ENCODE peak calls at places on chromosomes 2 and 18, in seven cellular contexts. One of them, this sample, is unnamed.

GRCh38 chr2:197131558-197131855 is 179.1 kb downstream of the ANKRD44 start:
- DNase-seq in astrocyte: no peak
- DNase-seq in mucosa of descending colon: no peak
- DNase-seq in transverse colon: peak; percentile 25
- DNase-seq in suprapubic skin: no peak
- DNase-seq in MM.1S: no peak
- DNase-seq in left lung: no peak
- DNase-seq in this sample: no peak

GRCh38 chr2:26292646-26293045 is 47.9 kb downstream of the HADHB start:
- DNase-seq in left lung: no peak
- DNase-seq in transverse colon: no peak
- DNase-seq in MM.1S: no peak
- DNase-seq in astrocyte: peak; percentile 33
- DNase-seq in mucosa of descending colon: no peak
- DNase-seq in suprapubic skin: no peak
- DNase-seq in this sample: no peak

GRCh38 chr2:227872676-227873075 is 1.2 kb downstream of the DAW1 start:
- DNase-seq in suprapubic skin: no peak
- DNase-seq in left lung: no peak
- DNase-seq in transverse colon: no peak
- DNase-seq in mucosa of descending colon: no peak
- DNase-seq in MM.1S: no peak
- DNase-seq in astrocyte: no peak
- DNase-seq in this sample: no peak

GRCh38 chr2:234191819-234192407 is 141.4 kb downstream of the SPP2 start:
- DNase-seq in suprapubic skin: no peak
- DNase-seq in transverse colon: no peak
- DNase-seq in mucosa of descending colon: no peak
- DNase-seq in left lung: no peak
- DNase-seq in MM.1S: no peak
- DNase-seq in astrocyte: peak; percentile 27
- DNase-seq in this sample: no peak

GRCh38 chr2:23524261-23524706 is 139.3 kb downstream of the KLHL29 start:
- DNase-seq in mucosa of descending colon: no peak
- DNase-seq in left lung: no peak
- DNase-seq in suprapubic skin: no peak
- DNase-seq in astrocyte: peak; percentile 54
- DNase-seq in MM.1S: no peak
- DNase-seq in transverse colon: no peak
- DNase-seq in this sample: peak; percentile 34

GRCh38 chr2:68589963-68590362 is 53.4 kb upstream of the PROKR1 start:
- DNase-seq in mucosa of descending colon: no peak
- DNase-seq in MM.1S: no peak
- DNase-seq in left lung: no peak
- DNase-seq in astrocyte: no peak
- DNase-seq in transverse colon: no peak
- DNase-seq in suprapubic skin: no peak
- DNase-seq in this sample: no peak

GRCh38 chr2:1717129-1717528 is 27.2 kb downstream of the PXDN start:
- DNase-seq in mucosa of descending colon: no peak
- DNase-seq in MM.1S: no peak
- DNase-seq in transverse colon: no peak
- DNase-seq in suprapubic skin: no peak
- DNase-seq in astrocyte: peak; percentile 76
- DNase-seq in left lung: no peak
- DNase-seq in this sample: peak; percentile 39

GRCh38 chr2:122389694-122390093 is 634.2 kb downstream of the TSN start:
- DNase-seq in suprapubic skin: no peak
- DNase-seq in astrocyte: no peak
- DNase-seq in left lung: no peak
- DNase-seq in transverse colon: no peak
- DNase-seq in MM.1S: no peak
- DNase-seq in mucosa of descending colon: no peak
- DNase-seq in this sample: no peak

GRCh38 chr2:150548527-150548926 is 61.1 kb upstream of the RND3 start:
- DNase-seq in left lung: no peak
- DNase-seq in transverse colon: no peak
- DNase-seq in mucosa of descending colon: no peak
- DNase-seq in MM.1S: no peak
- DNase-seq in astrocyte: no peak
- DNase-seq in suprapubic skin: no peak
- DNase-seq in this sample: no peak

GRCh38 chr18:49476664-49477411 is 10.2 kb downstream of the C18orf32 start:
- DNase-seq in suprapubic skin: no peak
- DNase-seq in left lung: peak; percentile 57
- DNase-seq in mucosa of descending colon: no peak
- DNase-seq in MM.1S: no peak
- DNase-seq in astrocyte: peak; percentile 68
- DNase-seq in transverse colon: no peak
- DNase-seq in this sample: no peak

GRCh38 chr2:197363998-197364397 is 53.4 kb upstream of the ANKRD44 start:
- DNase-seq in astrocyte: no peak
- DNase-seq in suprapubic skin: no peak
- DNase-seq in transverse colon: no peak
- DNase-seq in MM.1S: no peak
- DNase-seq in left lung: no peak
- DNase-seq in mucosa of descending colon: no peak
- DNase-seq in this sample: no peak

GRCh38 chr18:72223733-72224132 is 320.4 kb downstream of the CBLN2 start:
- DNase-seq in left lung: no peak
- DNase-seq in mucosa of descending colon: no peak
- DNase-seq in suprapubic skin: no peak
- DNase-seq in astrocyte: no peak
- DNase-seq in transverse colon: no peak
- DNase-seq in MM.1S: no peak
- DNase-seq in this sample: no peak
- H3K9me3 ChIP-seq in left lung: no peaks in the 10 kb centered on the region
- H3K9me3 ChIP-seq in mucosa of descending colon: no peaks in the 10 kb centered on the region
- H3K9me3 ChIP-seq in suprapubic skin: no peaks in the 10 kb centered on the region
- H3K9me3 ChIP-seq in astrocyte: no peaks in the 10 kb centered on the region
- H3K9me3 ChIP-seq in transverse colon: no peaks in the 10 kb centered on the region
- H3K9me3 ChIP-seq in MM.1S: no peaks in the 10 kb centered on the region
- H3K9me3 ChIP-seq in this sample: no peaks in the 10 kb centered on the region

DNA sequence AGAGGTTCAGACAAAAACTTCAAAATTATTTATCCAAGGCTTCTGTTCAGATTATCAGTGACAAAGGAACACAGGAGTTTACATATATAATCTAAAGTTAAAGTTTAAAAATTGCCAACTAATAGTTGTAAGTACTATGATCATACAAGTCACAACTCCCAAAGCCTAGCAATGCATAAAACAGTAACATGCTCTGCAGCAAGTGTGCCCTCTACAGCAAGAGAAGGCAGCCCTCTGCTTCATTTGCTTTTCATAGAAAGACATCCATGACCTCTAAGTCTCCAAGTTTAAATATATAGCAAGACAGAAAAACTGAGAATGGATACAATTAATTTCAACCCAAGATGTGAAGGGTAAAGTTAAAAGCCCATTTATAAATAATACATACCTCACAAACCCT is 13.3 kb downstream of the RAB1A start:
- DNase-seq in left lung: no peak
- DNase-seq in transverse colon: no peak
- DNase-seq in astrocyte: no peak
- DNase-seq in mucosa of descending colon: no peak
- DNase-seq in suprapubic skin: no peak
- DNase-seq in MM.1S: no peak
- DNase-seq in this sample: no peak
- TF ChIP-seq CTCF in left lung: no peak
- TF ChIP-seq CTCF in transverse colon: no peak
- TF ChIP-seq CTCF in astrocyte: no peak
- TF ChIP-seq CTCF in mucosa of descending colon: no peak
- TF ChIP-seq CTCF in suprapubic skin: no peak
- TF ChIP-seq CTCF in MM.1S: no peak
- TF ChIP-seq CTCF in this sample: no peak

GRCh38 chr2:144258154-144258553 is 261.8 kb downstream of the ZEB2 start:
- DNase-seq in astrocyte: no peak
- DNase-seq in left lung: no peak
- DNase-seq in suprapubic skin: no peak
- DNase-seq in mucosa of descending colon: no peak
- DNase-seq in MM.1S: no peak
- DNase-seq in transverse colon: no peak
- DNase-seq in this sample: no peak

GRCh38 chr2:144256996-144257707 is 262.8 kb downstream of the ZEB2 start:
- DNase-seq in suprapubic skin: no peak
- DNase-seq in astrocyte: peak; percentile 66
- DNase-seq in mucosa of descending colon: no peak
- DNase-seq in left lung: no peak
- DNase-seq in MM.1S: no peak
- DNase-seq in transverse colon: no peak
- DNase-seq in this sample: no peak

GRCh38 chr2:144254342-144255235 is 265.3 kb downstream of the ZEB2 start:
- DNase-seq in mucosa of descending colon: no peak
- DNase-seq in suprapubic skin: no peak
- DNase-seq in transverse colon: no peak
- DNase-seq in MM.1S: no peak
- DNase-seq in left lung: no peak
- DNase-seq in astrocyte: no peak
- DNase-seq in this sample: no peak

GRCh38 chr2:144252694-144253093 is 267.2 kb downstream of the ZEB2 start:
- DNase-seq in astrocyte: no peak
- DNase-seq in mucosa of descending colon: no peak
- DNase-seq in MM.1S: no peak
- DNase-seq in left lung: no peak
- DNase-seq in transverse colon: no peak
- DNase-seq in suprapubic skin: no peak
- DNase-seq in this sample: no peak

GRCh38 chr2:144253743-144254142 is 266.2 kb downstream of the ZEB2 start:
- DNase-seq in MM.1S: no peak
- DNase-seq in left lung: no peak
- DNase-seq in transverse colon: no peak
- DNase-seq in mucosa of descending colon: peak; percentile 27
- DNase-seq in suprapubic skin: no peak
- DNase-seq in astrocyte: no peak
- DNase-seq in this sample: no peak
- H3K9me3 ChIP-seq in MM.1S: no peaks in the 10 kb centered on the region
- H3K9me3 ChIP-seq in left lung: no peaks in the 10 kb centered on the region
- H3K9me3 ChIP-seq in transverse colon: peaks cover 38% of the 10 kb centered on the region
- H3K9me3 ChIP-seq in mucosa of descending colon: peaks cover 29% of the 10 kb centered on the region
- H3K9me3 ChIP-seq in suprapubic skin: peaks cover 24% of the 10 kb centered on the region
- H3K9me3 ChIP-seq in astrocyte: peaks cover 7% of the 10 kb centered on the region
- H3K9me3 ChIP-seq in this sample: no peaks in the 10 kb centered on the region

GRCh38 chr2:10309286-10309685 is 6.6 kb downstream of the HPCAL1 start:
- DNase-seq in left lung: no peak
- DNase-seq in suprapubic skin: no peak
- DNase-seq in astrocyte: no peak
- DNase-seq in mucosa of descending colon: no peak
- DNase-seq in transverse colon: no peak
- DNase-seq in MM.1S: no peak
- DNase-seq in this sample: no peak

GRCh38 chr2:10311736-10312135 is 9.0 kb downstream of the HPCAL1 start:
- DNase-seq in astrocyte: no peak
- DNase-seq in suprapubic skin: no peak
- DNase-seq in mucosa of descending colon: no peak
- DNase-seq in MM.1S: no peak
- DNase-seq in transverse colon: no peak
- DNase-seq in left lung: no peak
- DNase-seq in this sample: no peak

GRCh38 chr2:10312437-10312957 is 9.8 kb downstream of the HPCAL1 start:
- DNase-seq in MM.1S: no peak
- DNase-seq in suprapubic skin: peak; percentile 9
- DNase-seq in left lung: no peak
- DNase-seq in transverse colon: no peak
- DNase-seq in mucosa of descending colon: no peak
- DNase-seq in astrocyte: no peak
- DNase-seq in this sample: no peak

GRCh38 chr2:10308866-10309265 is 6.2 kb downstream of the HPCAL1 start:
- DNase-seq in transverse colon: no peak
- DNase-seq in astrocyte: no peak
- DNase-seq in MM.1S: no peak
- DNase-seq in mucosa of descending colon: no peak
- DNase-seq in suprapubic skin: no peak
- DNase-seq in left lung: no peak
- DNase-seq in this sample: no peak

GRCh38 chr2:10310489-10310888 is 7.8 kb downstream of the HPCAL1 start:
- DNase-seq in MM.1S: no peak
- DNase-seq in suprapubic skin: no peak
- DNase-seq in mucosa of descending colon: no peak
- DNase-seq in left lung: no peak
- DNase-seq in astrocyte: no peak
- DNase-seq in transverse colon: no peak
- DNase-seq in this sample: no peak
- TF ChIP-seq CTCF in MM.1S: no peak
- TF ChIP-seq CTCF in suprapubic skin: no peak
- TF ChIP-seq CTCF in mucosa of descending colon: no peak
- TF ChIP-seq CTCF in left lung: no peak
- TF ChIP-seq CTCF in astrocyte: no peak
- TF ChIP-seq CTCF in transverse colon: no peak
- TF ChIP-seq CTCF in this sample: no peak

GRCh38 chr18:14912967-14913366 is 165.0 kb downstream of the ANKRD30B start:
- DNase-seq in mucosa of descending colon: no peak
- DNase-seq in left lung: no peak
- DNase-seq in astrocyte: no peak
- DNase-seq in MM.1S: no peak
- DNase-seq in suprapubic skin: peak; percentile 9
- DNase-seq in transverse colon: no peak
- DNase-seq in this sample: no peak

GRCh38 chr18:14916181-14916580 is 168.2 kb downstream of the ANKRD30B start:
- DNase-seq in transverse colon: no peak
- DNase-seq in suprapubic skin: peak; percentile 47
- DNase-seq in MM.1S: no peak
- DNase-seq in mucosa of descending colon: no peak
- DNase-seq in astrocyte: no peak
- DNase-seq in left lung: no peak
- DNase-seq in this sample: no peak

GRCh38 chr18:14916851-14917250 is 168.9 kb downstream of the ANKRD30B start:
- DNase-seq in suprapubic skin: peak; percentile 48
- DNase-seq in MM.1S: no peak
- DNase-seq in astrocyte: no peak
- DNase-seq in mucosa of descending colon: no peak
- DNase-seq in transverse colon: no peak
- DNase-seq in left lung: no peak
- DNase-seq in this sample: no peak

GRCh38 chr18:14914771-14915170 is 166.8 kb downstream of the ANKRD30B start:
- DNase-seq in mucosa of descending colon: no peak
- DNase-seq in left lung: no peak
- DNase-seq in astrocyte: no peak
- DNase-seq in transverse colon: no peak
- DNase-seq in MM.1S: no peak
- DNase-seq in suprapubic skin: no peak
- DNase-seq in this sample: no peak

GRCh38 chr18:14914126-14914525 is 166.2 kb downstream of the ANKRD30B start:
- DNase-seq in left lung: no peak
- DNase-seq in suprapubic skin: no peak
- DNase-seq in mucosa of descending colon: no peak
- DNase-seq in MM.1S: no peak
- DNase-seq in astrocyte: no peak
- DNase-seq in transverse colon: no peak
- DNase-seq in this sample: no peak
- H3K9me3 ChIP-seq in left lung: no peaks in the 10 kb centered on the region
- H3K9me3 ChIP-seq in suprapubic skin: no peaks in the 10 kb centered on the region
- H3K9me3 ChIP-seq in mucosa of descending colon: no peaks in the 10 kb centered on the region
- H3K9me3 ChIP-seq in MM.1S: peaks cover 4% of the 10 kb centered on the region
- H3K9me3 ChIP-seq in astrocyte: peaks cover 15% of the 10 kb centered on the region
- H3K9me3 ChIP-seq in transverse colon: no peaks in the 10 kb centered on the region
- H3K9me3 ChIP-seq in this sample: no peaks in the 10 kb centered on the region

This sample was measured in pancreas.